ENCODE peak calls at places on chromosome 2, in ten cellular contexts. K, X, M, H, G, S, E, C, J and Z are unnamed samples.

GRCh38 chr2:100197643-100198153 is 55.3 kb upstream of the AFF3 start:
- DNase-seq in H (no peak), C (peak), K (peak), S (no peak), E (peak), M (peak), X (no peak), G (no peak), J (no peak), Z (no peak)

GRCh38 chr2:59896499-59896898 is 657.0 kb downstream of the BCL11A start:
- DNase-seq in X (peak), C (no peak), H (no peak), K (no peak), M (no peak), S (no peak), E (no peak), J (no peak), G (no peak), Z (no peak)

GRCh38 chr2:160703648-160704585 is 210.3 kb upstream of the RBMS1 start:
- DNase-seq in K (no peak), H (peak), M (peak), C (peak), J (peak), G (peak), E (no peak), X (no peak), S (peak), Z (no peak)

GRCh38 chr2:114684404-114684803 is 242.0 kb downstream of the DPP10 start:
- DNase-seq in J (no peak), K (no peak), C (no peak), X (no peak), H (no peak), M (no peak), S (no peak), E (no peak), G (no peak), Z (no peak)

GRCh38 chr2:181686566-181687185 is 6.4 kb upstream of the NEUROD1 start:
- DNase-seq in X (no peak), M (no peak), E (no peak), G (no peak), J (no peak), K (no peak), S (no peak), C (no peak), H (peak), Z (no peak)

GRCh38 chr2:8543412-8544167 is 138.3 kb upstream of the ID2 start:
- DNase-seq in X (no peak), K (peak), G (peak), C (peak), H (peak), M (peak), E (no peak), S (peak), J (peak), Z (peak)

GRCh38 chr2:131483981-131484505 is 8.1 kb downstream of the TUBA3D start:
- DNase-seq in K (no peak), C (no peak), E (no peak), H (no peak), G (no peak), X (no peak), M (no peak), S (no peak), J (no peak), Z (no peak)

GRCh38 chr2:26970244-26970927 is at the start of gene MAPRE3:
- DNase-seq in M (peak), G (peak), J (peak), X (peak), H (peak), K (peak), C (peak), S (peak), E (peak), Z (peak)

GRCh38 chr2:152336103-152336853 is 1.3 kb downstream of the FMNL2 start:
- DNase-seq in S (no peak), J (peak), C (peak), M (peak), E (peak), G (no peak), X (peak), H (no peak), K (peak), Z (peak)

GRCh38 chr2:190942697-190943096 is 62.1 kb downstream of the GLS start:
- DNase-seq in K (no peak), C (no peak), J (no peak), E (no peak), G (no peak), X (no peak), H (no peak), S (no peak), M (no peak), Z (no peak)

GRCh38 chr2:8238521-8239230 is 443.2 kb upstream of the ID2 start:
- DNase-seq in K (no peak), E (no peak), S (no peak), M (no peak), J (peak), C (no peak), G (no peak), X (no peak), H (no peak), Z (no peak)

GRCh38 chr2:223041527-223042109 is 10.4 kb upstream of the KCNE4 start:
- DNase-seq in G (no peak), X (peak), S (no peak), C (peak), E (no peak), M (peak), H (no peak), J (peak), K (peak), Z (peak)

GRCh38 chr2:43774617-43775016 is 778 bp downstream of the DYNC2LI1 start:
- DNase-seq in H (no peak), M (no peak), C (no peak), G (no peak), E (no peak), J (no peak), S (no peak), K (no peak), X (no peak), Z (no peak)

GRCh38 chr2:136246086-136246669 is 128.2 kb upstream of the CXCR4 start:
- DNase-seq in E (peak), G (no peak), X (peak), H (peak), M (peak), C (peak), K (peak), J (peak), S (no peak), Z (no peak)

GRCh38 chr2:139378373-139378772 is 598.2 kb upstream of the NXPH2 start:
- DNase-seq in H (no peak), C (no peak), G (no peak), M (no peak), X (no peak), K (no peak), J (no peak), E (no peak), S (no peak), Z (no peak)

GRCh38 chr2:100234141-100234540 is 88.2 kb downstream of the LONRF2 start:
- DNase-seq in S (no peak), G (no peak), H (no peak), K (peak), E (no peak), J (no peak), C (no peak), X (no peak), M (peak), Z (no peak)

GRCh38 chr2:109609352-109610024 is 4.3 kb downstream of the SEPTIN10 start:
- DNase-seq in X (peak), E (no peak), J (peak), K (peak), G (no peak), C (no peak), M (peak), H (no peak), S (no peak), Z (peak)

GRCh38 chr2:109601693-109602250 is 12.0 kb downstream of the SEPTIN10 start:
- DNase-seq in K (peak), S (no peak), J (no peak), G (no peak), H (no peak), X (no peak), C (peak), M (no peak), E (no peak), Z (no peak)

GRCh38 chr2:109602617-109603188 is 11.1 kb downstream of the SEPTIN10 start:
- DNase-seq in H (no peak), X (no peak), K (no peak), E (no peak), C (no peak), M (no peak), J (no peak), S (no peak), G (no peak), Z (no peak)

GRCh38 chr2:109607766-109608165 is 6.0 kb downstream of the SEPTIN10 start:
- DNase-seq in K (peak), S (no peak), M (peak), J (no peak), C (no peak), E (no peak), X (peak), G (no peak), H (no peak), Z (peak)

DNA sequence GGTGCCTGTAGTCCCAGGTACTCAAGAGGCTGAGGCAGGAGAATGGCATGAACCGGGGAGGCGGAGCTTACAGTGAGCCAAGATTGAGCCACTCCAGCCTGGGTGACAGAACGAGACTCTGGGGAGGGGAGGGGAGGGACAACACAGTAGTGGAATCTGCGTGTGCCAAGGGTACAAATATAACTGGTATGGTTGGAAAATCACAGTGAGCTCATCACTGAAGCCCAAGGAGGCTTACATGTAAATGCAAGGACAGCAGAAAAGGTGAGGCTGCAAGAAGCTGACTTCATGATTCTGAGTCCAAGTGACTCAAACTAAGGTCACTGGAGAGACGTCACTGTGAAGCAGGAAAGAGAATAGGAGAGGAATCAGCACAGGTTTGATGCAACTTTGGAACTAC is 9.2 kb downstream of the SEPTIN10 start:
- DNase-seq in M (peak), S (no peak), X (peak), H (no peak), G (no peak), J (no peak), K (peak), E (no peak), C (no peak), Z (peak)
- H3K4me3 ChIP-seq in M (no peak), S (no peak), X (no peak), H (no peak), G (no peak), J (no peak), K (no peak), E (no peak), C (no peak), Z (no peak)

DNA sequence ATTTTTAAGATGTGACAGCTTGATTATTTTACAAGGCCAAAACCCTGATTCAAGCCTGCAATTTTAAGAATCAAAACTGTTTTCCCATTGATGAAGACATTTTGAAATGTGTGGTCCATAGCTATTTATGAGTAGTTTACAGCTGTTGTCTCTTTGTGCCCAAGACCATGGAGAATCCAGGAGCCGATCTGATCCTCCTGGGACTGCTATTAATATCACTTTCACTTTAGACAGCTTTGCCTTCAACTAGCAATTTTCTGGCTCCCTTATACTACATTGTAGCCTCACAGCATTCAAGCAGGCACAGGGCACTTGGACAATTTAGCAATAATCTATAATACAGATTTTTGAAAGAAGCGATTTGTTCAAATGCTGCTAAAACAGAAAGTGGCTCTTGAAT is 172.9 kb downstream of the SLC8A1 start:
- DNase-seq in H (peak), J (no peak), K (no peak), C (no peak), M (peak), G (no peak), S (no peak), E (no peak), X (no peak), Z (no peak)
- H3K4me3 ChIP-seq in H (no peak), J (no peak), K (no peak), C (no peak), M (peak), G (no peak), S (no peak), E (no peak), X (no peak), Z (no peak)

DNA sequence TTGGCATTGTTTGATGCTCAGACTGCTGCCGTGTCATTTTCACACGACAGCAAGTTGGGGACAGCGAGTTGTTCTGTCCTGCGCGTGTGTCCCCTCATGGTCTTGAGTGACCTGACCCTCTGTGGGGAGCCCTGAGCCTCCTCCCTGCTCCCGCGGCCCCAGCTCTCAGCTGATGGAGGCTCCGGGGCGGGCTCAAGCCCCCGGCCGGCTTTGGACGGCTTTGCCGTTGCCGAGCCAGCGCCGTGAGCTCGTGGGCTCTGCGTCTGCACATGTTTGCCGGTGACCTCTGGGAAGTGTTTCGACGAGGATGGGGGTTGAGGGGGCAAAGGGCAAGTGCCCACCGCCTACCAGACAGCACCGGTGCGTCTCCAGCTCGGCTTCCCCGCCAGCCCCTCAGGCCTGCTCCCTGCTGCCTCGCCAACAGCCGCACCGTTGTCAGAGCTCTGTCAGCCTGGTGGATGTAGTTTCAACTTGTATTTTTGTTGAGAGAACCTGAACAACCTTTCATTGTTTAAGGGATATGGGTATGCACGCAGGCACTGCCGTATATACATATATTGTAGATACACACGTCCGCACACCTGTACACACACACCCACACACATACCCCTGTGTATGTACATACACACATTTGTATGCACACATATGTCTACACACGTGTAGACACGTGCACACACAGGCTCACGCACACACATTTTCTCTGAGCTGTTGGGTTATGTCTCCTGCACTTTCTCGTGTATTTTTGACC is 13.7 kb downstream of the PDCD1 start:
- DNase-seq in S (no peak), G (no peak), K (no peak), E (peak), J (no peak), M (no peak), C (no peak), X (no peak), H (no peak), Z (no peak)
- H3K4me3 ChIP-seq in S (no peak), G (peak), K (no peak), E (no peak), J (no peak), M (no peak), C (peak), X (no peak), H (no peak), Z (peak)

GRCh38 chr2:46065152-46065551 is 232.1 kb upstream of the EPAS1 start:
- DNase-seq in E (no peak), M (peak), X (no peak), K (peak), J (no peak), G (no peak), H (no peak), S (no peak), C (no peak), Z (no peak)

GRCh38 chr2:46066591-46066990 is 230.6 kb upstream of the EPAS1 start:
- DNase-seq in K (peak), S (no peak), M (peak), H (no peak), X (no peak), E (no peak), C (no peak), J (no peak), G (no peak), Z (no peak)

GRCh38 chr2:46064396-46064795 is 232.8 kb upstream of the EPAS1 start:
- DNase-seq in X (no peak), E (no peak), K (no peak), M (no peak), S (no peak), C (no peak), J (no peak), H (no peak), G (no peak), Z (no peak)

GRCh38 chr2:46066116-46066515 is 231.1 kb upstream of the EPAS1 start:
- DNase-seq in E (no peak), G (no peak), H (no peak), S (no peak), J (no peak), C (no peak), M (no peak), K (no peak), X (no peak), Z (no peak)

GRCh38 chr2:46062637-46063412 is 234.4 kb upstream of the EPAS1 start:
- DNase-seq in X (peak), K (peak), E (peak), C (peak), S (peak), H (peak), J (peak), M (peak), G (peak), Z (peak)
- H3K4me3 ChIP-seq in X (no peak), K (no peak), E (no peak), C (no peak), S (no peak), H (no peak), J (no peak), M (no peak), G (no peak), Z (no peak)

GRCh38 chr2:24123212-24124002 is at the start of the genes FAM228B and PFN4:
- DNase-seq in G (peak), X (peak), S (peak), K (peak), C (peak), M (peak), E (peak), J (peak), H (no peak), Z (peak)

GRCh38 chr2:24124003-24124585 is 825 bp downstream of the FAM228B start:
- DNase-seq in S (no peak), K (peak), G (no peak), X (no peak), C (no peak), H (no peak), E (no peak), M (peak), J (no peak), Z (peak)

GRCh38 chr2:24121469-24121868 is 1.7 kb downstream of the PFN4 start:
- DNase-seq in G (no peak), H (no peak), X (no peak), M (no peak), E (peak), K (no peak), C (no peak), J (no peak), S (no peak), Z (no peak)

GRCh38 chr2:24117902-24118301 is 5.2 kb downstream of the PFN4 start:
- DNase-seq in X (no peak), E (no peak), H (no peak), G (no peak), K (no peak), S (no peak), J (no peak), C (no peak), M (no peak), Z (no peak)

DNA sequence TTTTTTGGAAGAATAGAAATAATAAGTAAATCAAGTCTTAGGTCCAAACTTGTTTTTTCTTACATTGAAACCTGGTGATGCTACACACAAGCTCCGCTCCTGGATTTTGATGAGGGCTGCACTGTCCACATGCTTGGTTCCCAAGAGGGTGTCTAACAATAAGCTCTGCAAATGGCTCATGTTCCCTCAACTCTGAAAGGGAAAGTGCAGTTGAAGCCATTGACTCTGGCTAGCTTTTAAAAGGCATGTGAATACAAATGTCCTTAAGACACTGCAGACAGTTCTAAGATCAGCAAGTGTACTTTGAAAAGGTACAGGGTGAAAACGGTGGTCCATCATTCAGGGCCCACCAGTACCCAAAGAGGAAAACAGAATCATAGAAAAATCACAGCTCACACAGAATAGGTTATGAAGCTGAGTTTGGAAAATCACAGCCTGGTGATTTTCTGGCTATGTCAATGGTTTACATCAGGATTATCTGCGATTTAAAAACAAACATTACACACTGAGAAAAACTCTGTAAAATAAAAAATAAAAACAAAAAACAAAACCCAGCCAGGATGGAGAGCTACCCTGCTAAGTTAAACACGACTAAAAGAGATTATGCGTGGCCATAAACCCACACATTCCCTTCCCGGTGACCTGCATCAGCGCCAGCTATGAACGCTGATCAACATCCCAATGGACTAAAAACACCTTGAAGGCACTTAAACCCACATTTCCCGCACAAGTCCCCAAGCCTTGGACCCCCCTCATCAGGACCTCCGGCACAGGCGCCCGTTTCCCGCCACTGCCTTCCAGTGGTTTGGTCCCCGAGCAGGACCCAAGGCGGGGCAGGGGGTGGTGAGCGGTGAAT is 550 bp downstream of the PFN4 start:
- DNase-seq in C (no peak), M (no peak), K (no peak), J (peak), G (no peak), X (no peak), S (no peak), H (no peak), E (no peak), Z (no peak)
- H3K4me3 ChIP-seq in C (peak), M (peak), K (peak), J (peak), G (peak), X (peak), S (no peak), H (no peak), E (peak), Z (peak)